ENCODE peak calls at places on chromosome 21, in four cellular contexts. A is tibial nerve, G is H1, B is aorta. T is an unnamed sample.

GRCh38 chr21:44893948-44894656 is 20.6 kb upstream of the PTTG1IP start:
- DNase-seq in A (no peak), G (no peak), B (no peak), T (no peak)

GRCh38 chr21:23811802-23812201 is 1795.5 kb downstream of the MRPL39 start:
- DNase-seq in A (no peak), G (no peak), B (no peak), T (no peak)

GRCh38 chr21:44314128-44314527 is 14.3 kb downstream of the PFKL start:
- DNase-seq in A (no peak), G (no peak), B (no peak), T (no peak)

GRCh38 chr21:36463991-36464390 is 15.9 kb downstream of the CLDN14 start:
- DNase-seq in A (no peak), G (no peak), B (no peak), T (no peak)

GRCh38 chr21:26595971-26596370 is 22.9 kb upstream of the CYYR1 start:
- DNase-seq in A (no peak), G (no peak), B (no peak), T (no peak)

GRCh38 chr21:30515681-30516080 is 13.7 kb upstream of the KRTAP19-5 start:
- DNase-seq in A (no peak), G (no peak), B (no peak), T (no peak)

GRCh38 chr21:29034678-29035077 is 10.2 kb downstream of the USP16 start:
- DNase-seq in A (no peak), G (no peak), B (no peak), T (no peak)

GRCh38 chr21:45318556-45319341 is 31.1 kb upstream of the POFUT2 start:
- DNase-seq in A (no peak), G (no peak), B (peak), T (no peak)

GRCh38 chr21:30518876-30519275 is 16.9 kb upstream of the KRTAP19-5 start:
- DNase-seq in A (no peak), G (no peak), B (no peak), T (peak)

GRCh38 chr21:41207401-41208388 is 39.7 kb downstream of the BACE2 start:
- DNase-seq in A (peak), G (no peak), B (peak), T (no peak)

GRCh38 chr21:25939396-25939761 is 204.6 kb downstream of the GABPA start:
- DNase-seq in A (no peak), G (no peak), B (no peak), T (no peak)

GRCh38 chr21:25370311-25370744 is 237.0 kb downstream of the MRPL39 start:
- DNase-seq in A (no peak), G (no peak), B (no peak), T (peak)

GRCh38 chr21:44893278-44893556 is 19.7 kb upstream of the PTTG1IP start:
- DNase-seq in A (no peak), G (no peak), B (no peak), T (no peak)

GRCh38 chr21:36471254-36471723 is 8.6 kb downstream of the CLDN14 start:
- DNase-seq in A (no peak), G (no peak), B (no peak), T (peak)

GRCh38 chr21:17540530-17540929 is 27.7 kb downstream of the CXADR start:
- DNase-seq in A (no peak), G (no peak), B (no peak), T (no peak)

GRCh38 chr21:25970254-25970930 is 200.2 kb downstream of the APP start:
- DNase-seq in A (no peak), G (no peak), B (no peak), T (no peak)

GRCh38 chr21:38768385-38769071 is 37.2 kb upstream of the ETS2 start:
- DNase-seq in A (no peak), G (no peak), B (no peak), T (peak)

GRCh38 chr21:29085106-29085752 is 11.8 kb upstream of the CCT8 start:
- DNase-seq in A (no peak), G (no peak), B (no peak), T (no peak)

GRCh38 chr21:23374155-23374554 is 2233.1 kb downstream of the MRPL39 start:
- DNase-seq in A (no peak), G (no peak), B (no peak), T (no peak)

GRCh38 chr21:22356663-22357062 is 1358.5 kb downstream of the NCAM2 start:
- DNase-seq in A (no peak), G (no peak), B (no peak), T (no peak)

GRCh38 chr21:45152265-45152746 is 77.9 kb downstream of the ADARB1 start:
- DNase-seq in A (no peak), G (peak), B (peak), T (no peak)

GRCh38 chr21:29538115-29538514 is 239.4 kb downstream of the BACH1 start:
- DNase-seq in A (no peak), G (no peak), B (no peak), T (no peak)

GRCh38 chr21:44299085-44299457 is 782 bp upstream of the PFKL start:
- DNase-seq in A (no peak), G (no peak), B (no peak), T (no peak)

GRCh38 chr21:45424854-45425795 is 20.2 kb downstream of the COL18A1 start:
- DNase-seq in A (no peak), G (no peak), B (no peak), T (no peak)

GRCh38 chr21:44304846-44305245 is 5.0 kb downstream of the PFKL start:
- DNase-seq in A (no peak), G (no peak), B (peak), T (peak)

GRCh38 chr21:42039470-42039901 is 29.3 kb upstream of the ZBTB21 start:
- DNase-seq in A (no peak), G (no peak), B (peak), T (no peak)

GRCh38 chr21:41366522-41367151 is 4.8 kb downstream of the MX2 start:
- DNase-seq in A (no peak), G (no peak), B (peak), T (peak)

GRCh38 chr21:41217656-41218380 is 49.9 kb downstream of the BACE2 start:
- DNase-seq in A (no peak), G (no peak), B (peak), T (no peak)

GRCh38 chr21:40902299-40902698 is 55.3 kb upstream of the DSCAM start:
- DNase-seq in A (no peak), G (no peak), B (no peak), T (no peak)

GRCh38 chr21:42666023-42666747 is 12.8 kb downstream of the PDE9A start:
- DNase-seq in A (no peak), G (peak), B (no peak), T (peak)

GRCh38 chr21:38511662-38512243 is 13.5 kb upstream of the ERG start:
- DNase-seq in A (no peak), G (no peak), B (no peak), T (no peak)

GRCh38 chr21:28229811-28230210 is 762.9 kb downstream of the LTN1 start:
- DNase-seq in A (no peak), G (no peak), B (no peak), T (peak)

GRCh38 chr21:26546698-26547097 is 26.4 kb downstream of the CYYR1 start:
- DNase-seq in A (no peak), G (no peak), B (no peak), T (no peak)

GRCh38 chr21:17461014-17461413 is 51.8 kb upstream of the CXADR start:
- DNase-seq in A (no peak), G (no peak), B (no peak), T (peak)

GRCh38 chr21:37257526-37257966 is 9.6 kb downstream of the VPS26C start:
- DNase-seq in A (no peak), G (no peak), B (no peak), T (peak)

GRCh38 chr21:37658994-37659458 is 257.2 kb downstream of the KCNJ6 start:
- DNase-seq in A (peak), G (no peak), B (no peak), T (peak)

GRCh38 chr21:34801519-34802132 is 132.8 kb downstream of the CLIC6 start:
- DNase-seq in A (no peak), G (no peak), B (no peak), T (no peak)
- H3K27ac ChIP-seq in A (no peak), G (no peak), B (no peak), T (peak)

GRCh38 chr21:34810786-34811185 is 142.0 kb downstream of the CLIC6 start:
- DNase-seq in A (no peak), G (no peak), B (no peak), T (no peak)
- H3K27ac ChIP-seq in A (no peak), G (no peak), B (no peak), T (peak)

DNA sequence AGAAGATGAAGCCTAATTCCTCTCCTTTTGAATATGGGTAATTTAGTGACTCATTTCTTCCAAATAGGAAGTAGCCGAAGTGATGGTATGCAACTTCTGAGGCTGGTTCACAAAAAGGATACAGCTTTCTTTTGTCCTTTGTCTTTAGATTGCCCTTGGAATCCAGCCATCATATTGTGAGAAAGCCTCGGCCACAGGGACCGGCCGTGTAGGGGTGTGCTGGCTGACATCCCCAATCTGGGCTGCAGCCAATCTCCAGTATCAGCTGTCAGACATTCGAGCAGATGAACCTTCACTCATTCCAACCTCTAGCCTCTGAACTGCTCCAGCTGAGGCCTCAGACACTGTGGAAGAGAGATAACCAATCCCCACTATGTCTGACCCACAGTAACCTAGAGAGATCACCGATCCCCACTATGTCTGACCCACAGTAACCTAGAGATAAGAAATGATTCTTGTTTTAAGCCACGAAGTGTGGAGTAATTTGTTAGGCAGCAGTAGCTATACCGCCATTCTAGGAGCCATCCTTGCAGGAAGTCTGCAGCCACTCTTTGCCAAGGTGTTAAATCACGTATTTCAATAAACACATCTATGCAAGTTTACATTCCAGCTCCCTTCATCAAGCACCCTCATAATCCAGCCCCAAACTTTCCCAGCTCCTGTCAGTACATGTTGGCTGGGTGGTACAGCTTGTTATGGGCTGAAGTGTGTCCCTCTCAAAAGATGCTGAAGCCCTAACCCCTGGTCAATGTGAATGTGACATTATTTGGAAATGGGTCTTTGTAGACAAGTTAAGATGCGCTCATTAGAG is 2.9 kb upstream of the DIP2A start:
- DNase-seq in A (no peak), G (no peak), B (no peak), T (peak)
- H3K27ac ChIP-seq in A (peak), G (no peak), B (no peak), T (peak)

DNA sequence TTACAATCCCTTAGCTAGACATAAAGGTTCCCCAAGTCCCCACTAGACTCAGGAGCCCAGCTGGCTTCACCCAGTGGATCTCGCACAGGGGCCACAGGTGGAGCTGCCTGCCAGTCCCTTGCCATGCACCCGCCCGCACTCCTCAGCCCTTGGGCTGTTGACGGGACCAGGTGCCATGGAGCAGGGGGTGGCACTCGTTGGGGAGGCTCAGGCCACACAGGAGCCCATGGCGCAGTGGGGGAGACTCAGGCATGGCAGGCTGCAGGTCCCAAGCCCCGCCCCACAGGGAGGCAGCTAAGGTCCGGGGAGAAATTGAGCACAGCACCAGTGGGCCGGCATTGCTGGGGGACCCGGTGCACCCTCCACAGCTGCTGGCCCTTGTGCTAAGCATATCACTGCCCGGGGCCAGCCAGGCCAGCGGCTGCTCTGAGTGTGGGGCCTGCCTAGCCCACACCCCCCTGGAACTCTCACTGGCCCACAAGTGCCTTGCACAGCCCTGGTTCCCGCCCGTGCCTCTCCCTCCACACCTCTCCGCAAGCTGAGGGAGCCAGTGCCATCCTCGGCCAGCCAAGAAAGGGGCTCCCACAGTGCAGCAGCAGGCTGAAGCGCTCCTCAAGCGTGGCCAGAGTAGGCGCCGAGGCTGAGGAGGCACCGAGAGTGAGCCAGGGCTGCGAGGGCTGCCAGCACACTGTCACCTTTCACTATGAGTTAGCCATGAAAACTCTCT is 117.8 kb downstream of the LIPI start:
- DNase-seq in A (no peak), G (no peak), B (no peak), T (no peak)
- H3K27ac ChIP-seq in A (no peak), G (no peak), B (no peak), T (no peak)

DNA sequence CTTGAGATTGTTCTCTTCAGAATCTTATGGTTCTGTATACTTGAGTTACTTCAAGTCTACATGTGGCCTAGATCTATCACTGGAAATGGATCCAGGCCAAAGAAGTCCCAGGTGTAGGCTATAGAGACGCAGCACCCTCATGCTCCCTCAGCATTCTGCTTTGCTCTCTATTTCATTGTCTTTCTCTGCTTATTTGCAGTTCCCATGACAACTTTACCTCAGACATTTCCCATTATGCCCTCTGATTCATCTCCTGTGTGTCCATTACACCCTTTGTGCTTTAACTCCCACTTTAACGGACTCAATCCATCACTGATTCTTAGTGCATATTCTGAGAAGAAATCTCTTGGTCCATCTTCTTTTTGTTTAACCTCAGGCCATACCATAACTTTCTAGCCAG is 236.9 kb upstream of the NRIP1 start:
- DNase-seq in A (no peak), G (no peak), B (no peak), T (no peak)
- H3K27ac ChIP-seq in A (no peak), G (no peak), B (no peak), T (no peak)

DNA sequence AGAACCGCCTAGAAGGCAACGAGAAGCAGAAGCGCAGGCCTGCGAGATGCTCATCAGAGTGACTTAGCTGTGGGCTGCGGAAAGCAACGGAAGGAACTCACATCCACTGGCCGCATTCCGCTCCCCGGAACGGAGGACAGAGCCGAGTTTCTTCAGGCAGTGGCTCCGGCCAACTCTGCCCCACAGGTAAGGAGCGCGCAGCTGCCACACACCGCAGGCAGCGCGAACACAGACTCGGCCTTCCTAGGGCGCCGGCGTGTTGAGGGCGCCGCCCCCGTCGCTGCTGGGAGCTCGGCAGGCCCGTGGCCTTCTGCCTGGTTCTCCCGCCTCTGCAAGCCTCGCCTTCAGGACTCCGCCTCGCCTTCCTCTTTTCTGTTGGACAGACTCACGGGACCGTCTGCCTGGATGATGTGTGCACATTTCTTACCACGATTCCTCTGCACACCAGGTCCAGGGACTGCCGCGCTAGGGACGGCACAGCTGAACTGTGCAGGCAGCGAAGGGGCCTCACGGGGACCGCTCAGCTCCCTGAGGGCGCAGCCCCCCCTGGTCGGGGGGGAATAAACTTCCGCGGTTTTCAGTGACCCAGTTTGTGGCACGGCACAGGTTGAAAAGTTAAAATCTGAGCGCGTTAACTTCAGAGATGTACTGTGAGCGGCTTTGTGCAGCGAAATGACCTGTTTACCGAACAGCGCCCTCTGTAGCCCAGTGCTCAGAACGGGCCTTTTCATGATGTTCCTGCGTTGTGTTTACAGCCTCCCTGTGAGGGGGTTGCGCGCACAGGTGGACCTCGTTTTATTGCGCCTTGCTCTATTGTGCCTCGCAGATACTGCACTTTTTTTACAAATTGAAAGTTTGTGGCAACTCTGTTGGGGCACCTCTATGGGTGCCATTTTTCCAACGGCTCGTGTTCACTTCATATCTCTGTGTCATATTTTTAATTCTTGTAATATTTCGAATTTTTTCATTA is 15.8 kb downstream of the TCP10L start:
- DNase-seq in A (peak), G (peak), B (peak), T (peak)
- H3K27ac ChIP-seq in A (peak), G (no peak), B (peak), T (peak)